ENCODE peak calls at places on chromosomes 6 and 20, in six cellular contexts. M, P, N, Y, L and R are unnamed samples. For H3K27me3, the result is how much of the 10 kb centered on the place peaks cover.

GRCh38 chr20:8074931-8075330 is 55.4 kb upstream of the TMX4 start:
- DNase-seq in M (no peak), L (no peak), P (no peak), Y (no peak), N (no peak), R (no peak)

GRCh38 chr6:110643175-110643574 is 166.8 kb upstream of the SLC22A16 start:
- DNase-seq in M (no peak), Y (no peak), N (no peak), P (no peak), L (no peak), R (no peak)

GRCh38 chr6:140979642-140980091 is 1153.1 kb upstream of the GJE1 start:
- DNase-seq in P (no peak), Y (no peak), L (no peak), M (no peak), N (no peak), R (no peak)

GRCh38 chr6:131914967-131915751 is 36.0 kb downstream of the CCN2 start:
- DNase-seq in P (peak), Y (peak), N (peak), L (peak), M (peak), R (peak)

GRCh38 chr6:35691027-35691824 is 2.5 kb upstream of the FKBP5 start:
- DNase-seq in Y (no peak), P (no peak), M (no peak), L (no peak), N (no peak), R (peak)

GRCh38 chr20:47691632-47692031 is 93.6 kb downstream of the SULF2 start:
- DNase-seq in M (no peak), P (no peak), N (peak), Y (no peak), L (no peak), R (no peak)

GRCh38 chr6:167424060-167424673 is 99.3 kb downstream of the TTLL2 start:
- DNase-seq in P (no peak), N (no peak), M (no peak), Y (no peak), L (no peak), R (no peak)

GRCh38 chr20:50312002-50312681 is 121.5 kb downstream of the CEBPB start:
- DNase-seq in Y (no peak), M (no peak), P (no peak), L (no peak), N (no peak), R (no peak)

GRCh38 chr6:107667790-107668189 is 156.3 kb downstream of the SCML4 start:
- DNase-seq in P (no peak), L (no peak), Y (no peak), N (no peak), M (no peak), R (no peak)

GRCh38 chr20:1505871-1506270 is 14.7 kb upstream of the SIRPB2 start:
- DNase-seq in Y (no peak), P (no peak), N (no peak), M (no peak), L (no peak), R (no peak)

GRCh38 chr6:158711264-158711663 is 61.4 kb downstream of the SYTL3 start:
- DNase-seq in L (no peak), M (no peak), N (no peak), Y (no peak), P (no peak), R (no peak)

GRCh38 chr6:44542401-44543116 is 155.1 kb downstream of the CDC5L start:
- DNase-seq in L (no peak), N (peak), Y (no peak), M (no peak), P (no peak), R (no peak)

GRCh38 chr20:24960861-24961260 is 11.8 kb downstream of the CST7 start:
- DNase-seq in L (no peak), N (no peak), M (no peak), Y (no peak), P (no peak), R (no peak)

GRCh38 chr6:15966000-15966399 is 162.9 kb upstream of the MYLIP start:
- DNase-seq in L (no peak), M (no peak), Y (no peak), P (no peak), N (no peak), R (no peak)

GRCh38 chr20:37615507-37616425 is 78.1 kb upstream of the CTNNBL1 start:
- DNase-seq in L (no peak), Y (peak), M (peak), P (peak), N (peak), R (peak)

GRCh38 chr6:73694711-73695411 is 1.1 kb upstream of the CD109 start:
- DNase-seq in Y (no peak), P (no peak), N (no peak), M (peak), L (no peak), R (no peak)

GRCh38 chr20:46752639-46753235 is 43.3 kb downstream of the SLC2A10 start:
- DNase-seq in L (no peak), P (no peak), Y (peak), N (peak), M (no peak), R (no peak)

GRCh38 chr20:57774951-57775350 is 65.1 kb upstream of the PMEPA1 start:
- DNase-seq in P (no peak), N (no peak), M (no peak), Y (no peak), L (no peak), R (no peak)

GRCh38 chr20:57780906-57781305 is 71.1 kb upstream of the PMEPA1 start:
- DNase-seq in Y (no peak), P (no peak), M (no peak), L (no peak), N (no peak), R (no peak)

GRCh38 chr20:57779401-57780003 is 69.7 kb upstream of the PMEPA1 start:
- DNase-seq in N (peak), L (no peak), M (no peak), Y (no peak), P (no peak), R (no peak)

GRCh38 chr20:57780398-57780797 is 70.6 kb upstream of the PMEPA1 start:
- DNase-seq in P (no peak), M (no peak), Y (no peak), L (no peak), N (no peak), R (no peak)

GRCh38 chr20:57777911-57778310 is 68.1 kb upstream of the PMEPA1 start:
- DNase-seq in P (no peak), N (no peak), Y (no peak), L (no peak), M (no peak), R (no peak)
- H3K27me3 ChIP-seq in P (half or more), N (under half), Y (under half), L (under half), M (under half), R (under half)

DNA sequence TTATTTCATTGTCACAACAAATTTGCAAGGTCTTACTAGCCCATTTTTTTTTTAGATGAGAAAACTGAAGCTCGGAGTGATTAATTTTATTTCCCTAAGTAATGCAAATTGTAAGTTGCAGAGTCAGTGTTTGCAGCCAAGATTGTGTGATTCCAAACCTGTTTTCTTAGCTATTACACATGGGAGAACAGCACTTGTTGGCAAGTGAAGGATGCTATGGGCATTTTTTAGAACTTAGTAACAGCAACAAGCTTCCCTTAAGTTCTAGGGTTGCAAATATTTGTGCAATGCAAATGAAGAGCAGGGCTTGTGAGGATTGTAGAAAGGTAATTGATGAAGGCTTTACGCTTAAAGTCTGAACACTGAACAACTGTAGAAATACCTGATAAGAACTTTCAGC is 224.8 kb downstream of the RFPL4B start:
- DNase-seq in L (no peak), M (no peak), N (no peak), Y (no peak), P (no peak), R (no peak)
- TF ChIP-seq REST in L (no peak), M (no peak), N (no peak), Y (no peak), P (no peak), R (no peak)

GRCh38 chr6:30358340-30358679 is 13.4 kb downstream of the RPP21 start:
- DNase-seq in L (no peak), M (no peak), Y (no peak), P (no peak), N (peak), R (no peak)

GRCh38 chr6:30357678-30358339 is 12.9 kb downstream of the RPP21 start:
- DNase-seq in L (no peak), Y (peak), N (peak), P (peak), M (peak), R (peak)

GRCh38 chr6:30360139-30360538 is 15.2 kb downstream of the RPP21 start:
- DNase-seq in L (no peak), N (peak), Y (no peak), P (no peak), M (no peak), R (no peak)

GRCh38 chr6:30361661-30362060 is 16.7 kb downstream of the RPP21 start:
- DNase-seq in Y (no peak), M (no peak), N (no peak), P (no peak), L (no peak), R (no peak)

DNA sequence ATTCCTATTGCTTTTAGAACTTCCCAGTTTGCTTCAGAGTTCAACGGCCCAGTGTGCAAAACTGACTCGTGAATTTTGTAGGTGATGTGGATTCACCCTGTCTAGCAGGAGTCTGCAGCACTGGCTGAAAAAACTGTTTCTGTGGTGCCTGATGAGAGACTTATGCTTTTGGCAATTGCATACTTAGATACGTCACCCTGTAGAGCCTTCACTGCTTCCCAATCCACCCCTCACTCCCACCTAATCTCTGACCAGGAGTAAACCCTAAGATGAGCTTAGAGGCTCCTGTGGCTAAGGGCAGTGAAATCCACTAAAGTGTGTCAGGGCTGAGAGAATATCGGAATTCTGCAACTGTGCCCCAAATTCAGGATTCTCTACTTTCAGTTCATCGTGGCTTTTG is 14.3 kb downstream of the RPP21 start:
- DNase-seq in P (no peak), M (no peak), L (no peak), Y (no peak), N (no peak), R (no peak)
- H3K27me3 ChIP-seq in P (under half), M (under half), L (under half), Y (under half), N (under half), R (under half)

GRCh38 chr6:134446228-134446848 is 128.4 kb upstream of the SGK1 start:
- DNase-seq in Y (no peak), M (no peak), N (no peak), L (no peak), P (no peak), R (no peak)
- TF ChIP-seq REST in Y (no peak), M (no peak), N (no peak), L (no peak), P (no peak), R (no peak)

GRCh38 chr20:61850926-61851900 is 214.5 kb downstream of the TAF4 start:
- DNase-seq in P (no peak), N (no peak), Y (no peak), L (no peak), M (no peak), R (no peak)

GRCh38 chr20:61849822-61850221 is 215.9 kb downstream of the TAF4 start:
- DNase-seq in M (no peak), N (no peak), P (no peak), L (no peak), Y (no peak), R (no peak)

GRCh38 chr20:61850457-61850856 is 215.2 kb downstream of the TAF4 start:
- DNase-seq in P (no peak), N (no peak), L (no peak), M (no peak), Y (no peak), R (no peak)

GRCh38 chr20:61853073-61854005 is 212.3 kb downstream of the TAF4 start:
- DNase-seq in L (no peak), N (no peak), M (no peak), Y (no peak), P (no peak), R (no peak)

DNA sequence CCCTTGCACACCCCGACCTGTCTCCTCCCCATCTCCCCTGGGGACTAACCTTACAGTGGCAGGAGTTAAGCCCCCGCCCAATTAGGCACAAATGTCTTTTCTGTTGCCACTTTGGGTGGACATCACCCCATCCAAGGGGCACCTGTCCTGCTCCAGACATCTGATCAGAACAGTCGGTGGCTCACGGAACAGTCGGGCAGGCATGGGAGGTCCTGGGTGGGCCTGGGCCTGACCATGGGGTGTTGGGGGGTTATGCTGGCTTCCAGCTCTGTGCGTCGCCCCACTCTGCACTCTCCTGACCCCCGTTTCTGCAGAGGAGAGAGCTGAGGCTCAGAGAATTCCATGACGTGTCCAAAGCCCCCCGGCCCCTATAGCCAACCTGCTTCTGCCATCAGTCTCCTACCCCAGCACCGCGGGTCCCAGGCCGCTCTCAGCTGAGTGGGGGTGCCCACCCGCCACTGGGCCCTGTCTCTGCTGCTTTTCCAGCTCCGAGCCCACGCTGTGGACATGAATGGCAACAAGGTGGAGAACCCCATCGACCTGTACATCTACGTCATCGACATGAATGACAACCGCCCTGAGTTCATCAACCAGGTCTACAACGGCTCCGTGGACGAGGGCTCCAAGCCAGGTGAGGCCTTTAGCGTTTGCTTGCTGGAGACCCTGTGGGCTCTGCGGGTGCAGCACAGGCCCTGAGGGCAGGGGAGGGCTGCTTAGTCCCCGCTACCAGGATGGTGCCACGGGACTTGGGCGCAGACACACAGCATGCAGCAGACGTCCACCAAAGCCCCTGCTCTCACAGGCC is 213.2 kb downstream of the TAF4 start:
- DNase-seq in L (no peak), M (no peak), N (no peak), P (no peak), Y (no peak), R (no peak)
- H3K27me3 ChIP-seq in L (under half), M (under half), N (under half), P (under half), Y (under half), R (under half)

GRCh38 chr6:130076512-130076911 is 58.1 kb downstream of the L3MBTL3 start:
- DNase-seq in L (no peak), M (no peak), P (no peak), N (no peak), Y (no peak), R (no peak)
- TF ChIP-seq REST in L (no peak), M (no peak), P (no peak), N (no peak), Y (no peak), R (no peak)

DNA sequence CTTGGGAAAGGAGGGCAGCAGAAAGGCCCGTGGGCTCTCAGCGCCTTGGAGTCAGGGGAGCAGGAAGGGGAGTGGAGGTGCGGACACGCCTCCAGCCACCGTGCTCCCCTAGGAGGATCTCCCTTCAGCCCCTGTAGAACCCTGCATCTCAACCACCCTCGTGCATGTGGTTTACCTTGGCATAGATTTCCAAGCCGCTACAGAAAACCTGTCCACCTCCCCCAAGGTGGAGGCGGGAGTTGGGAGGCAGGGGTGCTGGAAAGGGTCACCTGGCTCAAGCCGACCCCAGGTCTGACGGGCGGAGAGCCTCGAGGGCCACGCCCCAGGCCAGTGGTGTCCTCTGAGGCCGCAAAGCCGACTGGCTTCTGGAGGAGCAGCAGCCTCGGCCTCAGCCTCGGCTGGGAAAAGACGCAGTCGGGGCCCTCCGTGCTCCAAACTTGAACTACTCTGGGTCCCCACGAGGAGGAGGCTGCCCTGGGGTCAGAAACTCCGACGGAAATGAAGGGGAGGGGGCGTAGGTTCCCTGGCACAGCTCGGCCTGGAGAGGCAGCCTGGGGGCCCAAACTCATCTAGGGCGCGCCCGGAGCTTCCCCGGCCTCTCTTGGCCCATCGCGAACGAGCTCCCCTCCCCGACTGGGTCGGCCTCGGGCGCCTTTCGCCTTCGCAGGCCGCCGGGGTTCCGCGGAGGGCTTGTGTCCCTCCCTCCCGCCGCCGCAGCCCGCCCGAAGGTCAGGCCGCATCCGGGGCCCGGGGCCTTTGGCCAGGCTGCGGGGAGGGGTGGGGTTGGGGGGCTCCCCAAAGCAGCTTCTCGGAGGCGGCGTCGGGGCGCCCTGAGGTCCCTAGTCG is 6.3 kb upstream of the FOXF2 start:
- DNase-seq in N (peak), Y (no peak), P (no peak), L (no peak), M (no peak), R (no peak)
- H3K27me3 ChIP-seq in N (half or more), Y (half or more), P (under half), L (under half), M (under half), R (half or more)

DNA sequence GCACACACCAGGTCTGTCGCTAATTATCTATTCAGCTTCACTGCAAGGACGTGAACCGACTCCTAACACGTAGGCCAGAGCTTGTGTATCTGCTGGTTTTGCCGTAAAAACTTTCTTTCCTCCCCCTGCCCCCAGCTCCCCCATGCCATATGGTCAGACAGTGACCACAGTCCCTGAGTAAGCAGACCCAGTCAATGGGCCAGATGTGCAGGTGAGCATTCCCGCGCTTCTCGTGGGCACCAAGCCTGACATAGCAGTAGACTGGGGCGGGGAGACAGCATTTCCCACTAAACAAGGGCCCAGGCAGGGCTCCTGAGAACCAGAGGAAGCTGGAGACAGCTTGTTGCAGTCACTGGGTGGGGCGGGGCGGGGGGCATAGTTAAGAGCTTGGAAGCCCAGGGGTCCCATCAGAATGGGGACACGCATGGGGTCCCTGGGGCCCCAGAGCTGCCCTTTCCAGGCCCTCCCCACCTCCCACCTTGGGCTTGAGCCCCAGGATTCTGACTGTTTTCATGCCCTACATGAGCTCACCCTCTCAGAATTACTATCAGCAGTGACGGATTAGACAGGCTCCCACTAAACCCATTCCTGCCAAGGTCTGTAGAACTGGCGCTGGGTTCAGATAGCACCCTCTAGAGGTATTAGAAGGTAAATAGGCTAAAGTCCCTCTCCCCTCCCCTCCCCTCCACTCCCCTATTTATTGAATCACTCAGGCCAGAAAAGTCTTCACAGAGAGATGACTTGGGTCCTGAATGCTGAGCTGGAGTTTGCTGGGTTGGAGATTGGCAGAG is 51.8 kb downstream of the CDH26 start:
- DNase-seq in P (no peak), N (peak), L (no peak), Y (peak), M (no peak), R (no peak)
- TF ChIP-seq REST in P (no peak), N (no peak), L (no peak), Y (no peak), M (no peak), R (no peak)

GRCh38 chr6:127129281-127129680 is 10.8 kb downstream of the RSPO3 start:
- DNase-seq in N (no peak), P (no peak), M (no peak), L (no peak), Y (no peak), R (no peak)
- H3K27me3 ChIP-seq in N (under half), P (under half), M (under half), L (under half), Y (under half), R (under half)